ENCODE peak calls at places on chromosomes 12 and 14, in seven cellular contexts. O is mammary epithelial cell, R is pancreas, K is left ventricle myocardium inferior, T is cardiac muscle cell, V is sigmoid colon, X is fibroblast of lung. N is an unnamed sample.
A peak's percentile ranks its signal among the peaks of the same experiment; 100 is the strongest.

GRCh38 chr12:50788562-50788961 is 24.7 kb downstream of the ATF1 start:
- DNase-seq in O (no peak), R (no peak), K (no peak), T (peak; percentile 48), V (no peak), X (peak; percentile 94), N (no peak)

GRCh38 chr12:119989619-119990381 is 764 bp downstream of the BICDL1 start:
- DNase-seq in O (peak; percentile 69), R (peak; percentile 78), K (peak; percentile 84), T (peak; percentile 83), V (peak; percentile 73), X (peak; percentile 65), N (peak; percentile 88)

GRCh38 chr14:65354715-65355114 is 57.8 kb upstream of the FUT8 start:
- DNase-seq in O (peak; percentile 9), R (peak; percentile 41), K (no peak), T (no peak), V (no peak), X (no peak), N (no peak)

GRCh38 chr12:64696065-64696741 is 63.0 kb downstream of the GNS start:
- DNase-seq in O (no peak), R (no peak), K (no peak), T (peak; percentile 59), V (no peak), X (peak; percentile 66), N (no peak)

GRCh38 chr14:55707365-55707804 is 127.4 kb downstream of the KTN1 start:
- DNase-seq in O (peak; percentile 47), R (no peak), K (no peak), T (peak; percentile 75), V (no peak), X (peak; percentile 76), N (no peak)

GRCh38 chr14:79631276-79631675 is 580.0 kb downstream of the DIO2 start:
- DNase-seq in O (no peak), R (no peak), K (no peak), T (no peak), V (no peak), X (no peak), N (no peak)

GRCh38 chr14:86405250-86405649 is 875.3 kb downstream of the FLRT2 start:
- DNase-seq in O (no peak), R (no peak), K (no peak), T (peak; percentile 20), V (no peak), X (peak; percentile 1), N (no peak)

GRCh38 chr14:39050389-39050788 is 52.6 kb downstream of the SEC23A start:
- DNase-seq in O (peak; percentile 88), R (no peak), K (no peak), T (peak; percentile 64), V (no peak), X (peak; percentile 68), N (no peak)

GRCh38 chr14:22518073-22518472 is 71.0 kb downstream of the DAD1 start:
- DNase-seq in O (no peak), R (no peak), K (no peak), T (no peak), V (no peak), X (no peak), N (no peak)

DNA sequence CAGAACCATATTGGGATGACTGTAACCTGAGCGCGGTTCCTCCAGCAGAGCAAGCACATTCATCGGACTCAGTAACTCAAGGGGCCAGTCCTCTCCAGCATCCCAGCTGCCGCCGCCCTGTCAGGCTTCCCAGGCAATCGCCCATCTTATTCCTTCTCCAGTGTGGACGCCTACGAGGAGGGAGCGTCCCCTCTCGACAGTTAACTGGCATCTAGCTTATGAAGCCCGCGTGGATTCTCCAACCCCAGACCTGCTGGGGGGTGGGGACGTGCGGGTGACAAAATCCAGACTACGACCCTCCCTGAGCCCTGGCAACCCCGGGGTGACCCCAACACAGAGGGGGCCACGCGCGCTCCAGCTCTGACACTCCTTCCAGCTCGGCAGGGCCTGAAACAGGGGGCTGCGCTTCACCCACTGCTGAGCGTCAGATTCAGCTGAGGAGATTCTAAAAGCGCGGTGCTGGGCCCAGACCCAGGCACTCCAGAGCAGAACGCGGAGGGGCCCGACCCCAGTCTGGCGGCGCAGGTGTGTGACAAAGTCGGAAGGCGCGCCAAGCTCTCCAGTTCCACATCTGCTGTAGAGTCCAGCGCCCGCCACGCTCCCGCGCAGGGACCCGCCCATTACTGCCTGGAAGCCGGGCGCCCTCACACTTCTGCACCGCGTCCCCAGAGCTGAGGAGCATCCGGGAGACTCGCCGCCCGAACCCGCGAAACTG is 43.9 kb upstream of the ESR2 start:
- DNase-seq in O (peak; percentile 66), R (peak; percentile 58), K (no peak), T (peak; percentile 62), V (no peak), X (peak; percentile 54), N (peak; percentile 87)
- TF ChIP-seq CTCF in O (no peak), R (no peak), K (no peak), T (peak; percentile 24), V (no peak), X (no peak), N (no peak)

DNA sequence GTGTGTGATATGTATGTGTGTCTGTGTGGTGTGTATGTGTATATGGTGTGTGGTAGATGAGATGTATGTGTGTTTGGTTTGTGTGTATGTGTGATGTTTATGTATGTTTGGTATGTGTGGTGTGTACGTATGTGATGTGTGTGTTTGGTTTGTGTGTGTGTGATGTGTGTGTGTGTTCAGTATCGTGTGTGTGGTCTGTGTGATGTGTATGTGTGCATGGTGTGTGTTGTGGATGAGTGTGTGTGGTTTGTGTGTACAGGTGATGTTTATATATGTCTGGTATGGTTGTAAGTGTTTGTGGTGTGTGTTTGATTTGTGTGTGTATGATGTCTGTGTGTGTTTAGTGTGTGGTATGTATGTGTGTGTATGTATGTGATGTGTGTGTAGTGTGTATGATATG is 199.4 kb downstream of the SUDS3 start:
- DNase-seq in O (no peak), R (no peak), K (no peak), T (no peak), V (no peak), X (no peak), N (no peak)
- H3K36me3 ChIP-seq in O (no peaks in the 10 kb centered on the region), R (no peaks in the 10 kb centered on the region), K (no peaks in the 10 kb centered on the region), T (no peaks in the 10 kb centered on the region), V (no peaks in the 10 kb centered on the region), X (no peaks in the 10 kb centered on the region), N (no peaks in the 10 kb centered on the region)

DNA sequence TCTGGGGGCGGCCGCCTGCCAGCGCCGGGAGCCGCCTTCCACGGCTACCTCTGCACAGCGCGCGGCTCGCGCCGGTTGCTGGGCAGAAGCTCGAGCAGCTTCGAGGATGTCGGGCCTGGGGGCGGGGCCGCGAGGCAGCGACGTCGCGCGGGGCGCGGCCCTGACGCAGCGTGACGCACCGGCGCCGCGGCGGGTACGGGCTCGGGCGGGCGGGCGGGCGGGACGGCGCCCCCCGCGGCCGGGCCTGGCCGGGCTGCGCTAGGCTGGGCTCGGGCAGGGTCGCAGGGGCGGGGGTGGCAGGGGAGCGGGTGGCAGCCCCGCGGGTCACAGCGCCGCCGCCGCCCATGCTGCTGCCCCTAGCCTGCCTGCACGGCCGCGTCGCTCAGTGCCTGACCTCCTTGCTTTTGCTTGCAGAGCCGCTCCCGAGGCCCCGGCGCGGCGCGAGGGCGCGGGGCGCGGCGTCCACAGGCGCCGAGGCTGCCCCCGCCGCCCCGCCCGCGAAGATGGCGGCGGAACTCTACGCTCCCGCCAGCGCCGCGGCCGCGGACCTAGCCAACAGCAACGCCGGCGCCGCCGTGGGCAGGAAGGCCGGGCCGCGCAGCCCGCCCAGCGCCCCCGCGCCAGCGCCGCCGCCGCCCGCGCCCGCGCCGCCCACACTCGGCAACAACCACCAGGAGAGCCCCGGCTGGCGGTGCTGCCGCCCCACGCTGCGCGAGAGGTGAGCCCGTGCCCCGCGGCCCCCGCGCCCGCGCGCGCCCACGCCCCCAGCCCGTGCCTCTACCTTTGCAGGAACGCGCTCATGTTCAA is at the start of gene BTBD6:
- DNase-seq in O (peak; percentile 79), R (peak; percentile 52), K (peak; percentile 89), T (peak; percentile 87), V (peak; percentile 93), X (peak; percentile 78), N (peak; percentile 95)
- TF ChIP-seq CTCF in O (no peak), R (no peak), K (no peak), T (no peak), V (no peak), X (no peak), N (no peak)

GRCh38 chr12:3483089-3483488 is 7.9 kb upstream of the PRMT8 start:
- DNase-seq in O (no peak), R (no peak), K (no peak), T (no peak), V (no peak), X (no peak), N (no peak)
- H3K36me3 ChIP-seq in O (no peaks in the 10 kb centered on the region), R (no peaks in the 10 kb centered on the region), K (no peaks in the 10 kb centered on the region), T (no peaks in the 10 kb centered on the region), V (no peaks in the 10 kb centered on the region), X (no peaks in the 10 kb centered on the region), N (no peaks in the 10 kb centered on the region)

GRCh38 chr14:100031506-100032281 is 33.5 kb upstream of the EVL start:
- DNase-seq in O (peak; percentile 97), R (no peak), K (no peak), T (peak; percentile 98), V (peak; percentile 80), X (peak; percentile 98), N (no peak)

GRCh38 chr14:100032749-100033148 is 32.5 kb upstream of the EVL start:
- DNase-seq in O (no peak), R (no peak), K (no peak), T (no peak), V (no peak), X (no peak), N (no peak)

GRCh38 chr14:100027771-100028490 is 37.3 kb upstream of the EVL start:
- DNase-seq in O (no peak), R (no peak), K (no peak), T (no peak), V (no peak), X (no peak), N (no peak)

GRCh38 chr14:100030441-100031153 is 34.6 kb upstream of the EVL start:
- DNase-seq in O (peak; percentile 69), R (no peak), K (no peak), T (peak; percentile 90), V (no peak), X (peak; percentile 94), N (no peak)

GRCh38 chr14:100028990-100029677 is 36.1 kb upstream of the EVL start:
- DNase-seq in O (no peak), R (no peak), K (no peak), T (no peak), V (no peak), X (no peak), N (no peak)
- TF ChIP-seq CTCF in O (no peak), R (no peak), K (no peak), T (no peak), V (no peak), X (peak; percentile 8), N (no peak)

DNA sequence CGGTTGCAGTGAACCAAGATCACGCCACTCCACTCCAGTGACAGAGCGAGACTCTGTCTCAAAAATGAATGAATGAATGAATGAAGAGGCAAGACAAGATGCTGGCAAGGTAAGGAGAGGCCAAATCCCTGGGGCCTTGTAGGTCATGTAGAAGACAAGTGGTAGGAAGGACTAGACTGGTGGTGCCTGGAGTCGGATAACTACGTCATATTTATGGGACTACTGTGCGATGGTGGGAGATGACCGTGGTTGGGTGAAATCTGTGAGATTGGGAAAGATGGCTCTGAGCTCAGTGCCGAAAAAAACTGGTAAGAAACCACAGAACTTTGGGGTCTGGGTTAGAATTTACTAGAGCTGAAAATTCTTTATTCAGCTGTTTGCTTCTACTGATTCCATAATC is 50.6 kb downstream of the HELB start:
- DNase-seq in O (no peak), R (no peak), K (no peak), T (no peak), V (no peak), X (no peak), N (no peak)
- H3K36me3 ChIP-seq in O (no peaks in the 10 kb centered on the region), R (no peaks in the 10 kb centered on the region), K (no peaks in the 10 kb centered on the region), T (no peaks in the 10 kb centered on the region), V (no peaks in the 10 kb centered on the region), X (no peaks in the 10 kb centered on the region), N (no peaks in the 10 kb centered on the region)

N was measured in lower lobe of right lung.